ENCODE peak calls at places on chromosomes 12 and 14, in six cellular contexts. T is fibroblast of mammary gland, N is kidney epithelial cell, R is PC-3, A is Panc1, F is stomach. C is an unnamed sample.

GRCh38 chr14:61409782-61410181 is 88.4 kb downstream of the PRKCH start:
- DNase-seq in A (no peak), R (peak), F (no peak), N (no peak), T (no peak), C (no peak)

GRCh38 chr12:48901278-48901677 is 24.0 kb downstream of the FKBP11 start:
- DNase-seq in N (no peak), A (no peak), F (no peak), R (peak), T (peak), C (no peak)

GRCh38 chr12:51496907-51497306 is 72.3 kb downstream of the SLC4A8 start:
- DNase-seq in F (no peak), A (no peak), R (no peak), T (no peak), N (no peak), C (no peak)

GRCh38 chr12:37547611-37548010 is 769.0 kb upstream of the ALG10B start:
- DNase-seq in R (no peak), F (no peak), A (no peak), T (no peak), N (no peak), C (no peak)

GRCh38 chr12:8841778-8842177 is 19.4 kb downstream of the A2ML1 start:
- DNase-seq in R (no peak), T (no peak), A (no peak), F (no peak), N (no peak), C (no peak)

GRCh38 chr12:124720687-124721500 is 142.8 kb downstream of the SCARB1 start:
- DNase-seq in N (peak), A (no peak), F (peak), R (peak), T (peak), C (no peak)

GRCh38 chr14:76923422-76924362 is 97.5 kb downstream of the LRRC74A start:
- DNase-seq in A (no peak), F (no peak), T (no peak), R (no peak), N (no peak), C (no peak)

GRCh38 chr12:55729592-55730446 is 1.0 kb upstream of the CD63 start:
- DNase-seq in A (peak), N (no peak), F (peak), T (peak), R (peak), C (peak)

GRCh38 chr14:77791225-77791600 is 8.7 kb upstream of the ADCK1 start:
- DNase-seq in T (no peak), R (peak), F (no peak), N (no peak), A (no peak), C (no peak)

GRCh38 chr12:107277850-107278249 is 184.5 kb upstream of the CRY1 start:
- DNase-seq in F (no peak), T (peak), N (no peak), A (no peak), R (peak), C (peak)

GRCh38 chr14:56794088-56794556 is 16.2 kb downstream of the OTX2 start:
- DNase-seq in R (no peak), T (no peak), N (no peak), A (no peak), F (no peak), C (no peak)

GRCh38 chr12:55932546-55932919 is 1.6 kb downstream of the DGKA start:
- DNase-seq in F (no peak), N (no peak), R (no peak), A (no peak), T (peak), C (no peak)

DNA sequence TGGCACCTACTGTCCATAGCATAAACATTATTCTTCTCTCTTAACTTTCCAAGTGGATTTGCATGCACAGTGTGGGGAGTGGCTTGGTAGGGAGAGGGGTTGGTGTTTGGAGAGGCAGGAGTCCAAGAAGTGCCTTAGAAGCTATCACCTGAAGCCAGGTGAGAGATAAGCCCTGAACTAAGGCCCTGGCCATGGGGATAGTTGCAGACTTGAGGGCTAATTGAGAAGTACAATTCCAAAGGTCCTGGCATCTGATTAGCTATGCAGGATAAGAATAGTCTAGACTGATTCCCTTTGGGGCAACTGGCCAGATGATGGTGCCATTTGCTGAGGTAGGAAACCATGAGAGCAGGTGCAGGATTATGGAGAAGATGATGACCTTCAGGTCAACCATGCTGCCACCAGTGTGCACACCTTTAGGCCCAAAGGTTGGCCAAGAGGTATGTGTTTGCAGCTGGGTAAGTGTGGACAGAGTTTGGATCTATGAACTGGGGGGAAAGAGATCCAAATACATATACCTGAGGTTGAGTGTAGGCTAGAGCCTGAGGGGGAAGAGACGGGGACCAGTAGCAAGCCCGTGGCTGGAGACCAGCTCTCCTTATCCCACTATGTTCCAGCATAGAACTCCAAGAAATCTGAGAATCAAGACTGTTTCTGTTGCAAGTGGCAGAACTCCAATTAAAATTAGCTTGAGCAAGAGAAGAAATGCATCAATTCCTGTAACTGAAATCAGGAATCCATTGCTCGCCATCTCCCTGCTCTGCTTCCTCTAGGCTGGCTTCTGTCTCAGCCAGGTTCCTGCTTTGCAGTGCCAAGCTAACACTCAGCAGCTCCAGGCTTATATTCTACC is 1.8 kb upstream of the PCK2 start:
- DNase-seq in F (peak), N (no peak), T (no peak), R (no peak), A (no peak), C (no peak)
- TF ChIP-seq CTCF in F (no peak), N (no peak), T (no peak), R (no peak), A (no peak), C (no peak)

GRCh38 chr12:6698352-6699046 is 2.1 kb downstream of the PIANP start:
- DNase-seq in R (no peak), T (no peak), A (no peak), N (no peak), F (no peak), C (no peak)
- H3K4me3 ChIP-seq in R (no peak), T (no peak), A (no peak), N (no peak), F (no peak), C (no peak)

DNA sequence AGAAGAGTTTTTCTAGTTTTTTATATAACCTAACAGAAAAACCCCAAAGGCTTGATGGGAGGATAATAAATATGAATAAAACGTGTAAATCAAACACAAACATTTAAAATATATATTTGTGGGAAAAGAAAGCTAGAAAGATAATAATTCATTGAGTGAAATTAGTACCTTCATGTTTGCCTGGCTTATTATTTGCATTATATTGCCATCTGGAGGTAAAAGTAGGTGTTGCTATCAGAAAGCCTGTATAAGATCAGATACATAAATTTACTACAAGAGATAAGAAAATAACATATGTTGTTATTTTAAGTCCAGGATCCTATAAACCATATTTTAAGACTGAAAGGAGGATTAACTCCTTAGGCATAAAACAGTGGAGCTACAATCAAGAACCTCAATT is 77.7 kb downstream of the NTS start:
- DNase-seq in F (no peak), T (peak), N (no peak), A (peak), R (peak), C (no peak)
- TF ChIP-seq CTCF in F (no peak), T (peak), N (peak), A (peak), R (peak), C (no peak)

GRCh38 chr12:52714887-52715281 is 11.6 kb upstream of the KRT77 start:
- DNase-seq in A (no peak), F (no peak), R (no peak), N (no peak), T (no peak), C (no peak)

GRCh38 chr12:52716061-52716460 is 12.7 kb upstream of the KRT77 start:
- DNase-seq in T (no peak), A (no peak), F (no peak), N (no peak), R (no peak), C (no peak)

GRCh38 chr12:52710744-52711143 is 7.4 kb upstream of the KRT77 start:
- DNase-seq in F (no peak), N (no peak), R (no peak), A (no peak), T (no peak), C (no peak)

GRCh38 chr12:52715416-52715815 is 12.1 kb upstream of the KRT77 start:
- DNase-seq in T (no peak), R (peak), F (peak), A (no peak), N (no peak), C (no peak)

GRCh38 chr12:52713960-52714886 is 10.9 kb upstream of the KRT77 start:
- DNase-seq in N (no peak), F (no peak), R (no peak), T (no peak), A (no peak), C (no peak)
- H3K4me3 ChIP-seq in N (no peak), F (peak), R (no peak), T (no peak), A (peak), C (no peak)

GRCh38 chr14:64649383-64649998 is 54.7 kb upstream of the PLEKHG3 start:
- DNase-seq in F (no peak), N (no peak), A (no peak), R (no peak), T (peak), C (no peak)
- TF ChIP-seq CTCF in F (no peak), N (no peak), A (no peak), R (no peak), T (no peak), C (no peak)

GRCh38 chr14:55028476-55028875 is 1.4 kb downstream of the SOCS4 start:
- DNase-seq in R (no peak), N (no peak), T (no peak), A (no peak), F (no peak), C (no peak)
- H3K4me3 ChIP-seq in R (peak), N (peak), T (peak), A (peak), F (peak), C (peak)

DNA sequence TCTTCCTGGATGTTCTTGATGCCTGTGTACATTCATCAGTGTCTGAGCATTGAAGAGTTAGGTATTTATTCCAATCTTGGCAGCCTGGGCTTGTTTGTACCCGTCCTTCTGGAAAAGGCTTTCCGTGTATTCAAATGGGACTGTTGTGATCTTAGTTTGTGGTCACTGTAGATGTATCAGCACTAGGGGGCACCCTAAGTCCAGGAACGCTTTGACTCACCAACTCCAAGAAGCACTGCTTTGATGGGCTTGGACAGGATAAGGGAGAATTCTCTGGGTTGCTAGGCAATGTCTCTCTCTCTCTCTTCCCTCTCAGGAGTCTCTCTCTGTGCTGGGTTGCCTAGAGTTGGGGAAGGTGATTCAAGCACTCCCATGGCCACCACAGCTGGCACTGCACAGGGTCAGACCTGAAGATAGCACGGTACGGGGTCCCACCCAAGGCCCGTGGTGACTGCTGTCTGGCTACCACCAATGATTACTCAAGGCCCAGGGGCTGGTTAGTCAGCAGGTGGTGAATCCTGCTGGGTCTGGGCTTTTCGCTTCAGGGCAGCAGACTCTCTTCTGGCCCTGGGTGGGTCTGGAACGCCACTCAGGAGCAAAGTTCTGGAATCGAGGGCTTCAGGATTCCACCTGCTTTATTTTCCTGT is 211.1 kb upstream of the RGS6 start:
- DNase-seq in R (peak), N (peak), T (peak), F (no peak), A (peak), C (no peak)
- TF ChIP-seq CTCF in R (peak), N (peak), T (peak), F (no peak), A (peak), C (peak)

GRCh38 chr12:25997401-25997973 is 39.0 kb downstream of the RASSF8 start:
- DNase-seq in F (no peak), A (peak), T (peak), N (peak), R (peak), C (peak)
- H3K4me3 ChIP-seq in F (no peak), A (no peak), T (no peak), N (no peak), R (peak), C (no peak)

C was measured in AG09309.